ENCODE peak calls at places on chromosomes 3 and 15, in seven cellular contexts. E is fibroblast of lung; P is lower leg skin; L is caudate nucleus; D is nephron progenitor cell; Q is naive thymus-derived CD4-positive, alpha-beta T cell; X is ACHN. W is an unnamed sample.

GRCh38 chr15:27535445-27536129 is 563.5 kb downstream of the OCA2 start:
- DNase-seq in P (no peak), X (no peak), Q (no peak), D (no peak), E (no peak), L (no peak), W (no peak)

GRCh38 chr3:167575000-167575399 is 78.7 kb downstream of the WDR49 start:
- DNase-seq in X (no peak), Q (no peak), L (peak), E (no peak), D (peak), P (no peak), W (no peak)

GRCh38 chr3:177977381-177978158 is 558.7 kb upstream of the KCNMB2 start:
- DNase-seq in X (peak), D (no peak), L (no peak), Q (no peak), E (peak), P (no peak), W (peak)

GRCh38 chr15:81069356-81069755 is 64.7 kb upstream of the CFAP161 start:
- DNase-seq in X (no peak), D (no peak), Q (no peak), P (no peak), L (no peak), E (no peak), W (no peak)

GRCh38 chr3:189629803-189630455 is 1.3 kb upstream of the TP63 start:
- DNase-seq in Q (no peak), P (no peak), L (no peak), X (no peak), E (peak), D (no peak), W (peak)

GRCh38 chr3:167929937-167930336 is 165.8 kb downstream of the GOLIM4 start:
- DNase-seq in X (no peak), D (no peak), E (no peak), P (no peak), L (no peak), Q (no peak), W (no peak)

GRCh38 chr3:159765025-159765859 is 223.4 kb upstream of the IL12A start:
- DNase-seq in L (peak), D (peak), Q (no peak), X (peak), P (peak), E (peak), W (peak)

GRCh38 chr3:117495620-117496019 is 786.0 kb downstream of the TUSC7 start:
- DNase-seq in L (no peak), D (no peak), P (no peak), E (peak), Q (no peak), X (no peak), W (no peak)

GRCh38 chr3:135650309-135650708 is 315.2 kb upstream of the PPP2R3A start:
- DNase-seq in X (no peak), E (no peak), D (no peak), Q (no peak), L (no peak), P (no peak), W (no peak)